ENCODE peak calls at places on chromosomes 4 and X, in nine cellular contexts. K is fibroblast of the aortic adventitia, M is omental fat pad, Z is HFF-Myc, H is nephron progenitor cell, G is endothelial cell, Y is dorsolateral prefrontal cortex, T is fibroblast of lung, W is foreskin fibroblast. X is an unnamed sample.

GRCh38 chr4:21697583-21697982 is 251.0 kb downstream of the KCNIP4 start:
- DNase-seq in K (no peak), M (no peak), Z (no peak), H (peak), G (peak), Y (no peak), T (peak), W (peak), X (no peak)

GRCh38 chr4:40328383-40328782 is 6.8 kb upstream of the CHRNA9 start:
- DNase-seq in K (no peak), M (no peak), Z (no peak), H (no peak), G (no peak), Y (no peak), T (no peak), W (no peak), X (no peak)

GRCh38 chr4:138707746-138708145 is 307.8 kb upstream of the NOCT start:
- DNase-seq in K (no peak), M (no peak), Z (no peak), H (peak), G (no peak), Y (no peak), T (no peak), W (peak), X (no peak)

GRCh38 chrX:12978205-12979010 is 3.5 kb downstream of the TMSB4X start:
- DNase-seq in K (peak), M (no peak), Z (no peak), H (peak), G (no peak), Y (no peak), T (peak), W (peak), X (peak)

GRCh38 chr4:83932996-83933395 is 397.1 kb downstream of the GPAT3 start:
- DNase-seq in K (no peak), M (no peak), Z (no peak), H (no peak), G (no peak), Y (no peak), T (no peak), W (peak), X (no peak)

GRCh38 chr4:113738251-113738650 is 23.3 kb downstream of the CAMK2D start:
- DNase-seq in K (peak), M (no peak), Z (no peak), H (no peak), G (no peak), Y (no peak), T (peak), W (peak), X (peak)

GRCh38 chr4:167233523-167234387 is 539 bp downstream of the SPOCK3 start:
- DNase-seq in K (peak), M (no peak), Z (no peak), H (peak), G (peak), Y (peak), T (peak), W (peak), X (peak)

GRCh38 chrX:10014462-10015373 is 47.6 kb downstream of the CLDN34 start:
- DNase-seq in K (peak), M (peak), Z (no peak), H (peak), G (peak), Y (peak), T (peak), W (peak), X (peak)

GRCh38 chr4:124288706-124289486 is 423.6 kb downstream of the ANKRD50 start:
- DNase-seq in K (peak), M (no peak), Z (no peak), H (no peak), G (no peak), Y (no peak), T (peak), W (no peak), X (peak)

GRCh38 chrX:154091678-154092077 is 5.8 kb downstream of the MECP2 start:
- DNase-seq in K (no peak), M (no peak), Z (no peak), H (no peak), G (no peak), Y (no peak), T (no peak), W (no peak), X (no peak)

GRCh38 chrX:12360389-12360788 is 222.1 kb downstream of the FRMPD4 start:
- DNase-seq in K (peak), M (no peak), Z (no peak), H (no peak), G (no peak), Y (no peak), T (peak), W (peak), X (peak)

GRCh38 chr4:73918058-73918457 is 48.9 kb downstream of the CXCL1 start:
- DNase-seq in K (no peak), M (no peak), Z (no peak), H (no peak), G (no peak), Y (no peak), T (no peak), W (peak), X (no peak)

DNA sequence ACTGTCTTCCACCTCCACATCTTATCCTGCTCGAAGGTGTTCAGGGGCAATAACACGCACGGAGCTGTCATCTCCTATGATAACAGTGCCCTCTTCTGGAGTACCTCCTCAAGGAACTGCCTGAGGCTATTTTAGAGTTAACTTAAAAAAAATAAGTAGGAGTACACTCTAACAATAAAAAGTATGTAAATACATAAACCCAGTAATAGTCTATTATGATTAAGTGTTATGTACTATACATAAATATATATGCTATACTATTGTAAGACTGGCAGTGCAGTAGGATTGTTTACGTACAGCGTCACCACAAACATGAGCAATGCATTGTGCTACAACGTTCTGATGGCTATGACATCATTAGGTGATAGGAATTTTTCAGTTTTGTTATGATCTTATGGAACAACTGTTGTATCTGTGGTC is 34.5 kb upstream of the TLR2 start:
- DNase-seq in K (no peak), M (no peak), Z (no peak), H (peak), G (no peak), Y (no peak), T (peak), W (peak), X (peak)
- TF ChIP-seq CTCF in K (no peak), M (no peak), Z (peak), H (peak), G (no peak), Y (peak), T (peak), W (peak), X (peak)

DNA sequence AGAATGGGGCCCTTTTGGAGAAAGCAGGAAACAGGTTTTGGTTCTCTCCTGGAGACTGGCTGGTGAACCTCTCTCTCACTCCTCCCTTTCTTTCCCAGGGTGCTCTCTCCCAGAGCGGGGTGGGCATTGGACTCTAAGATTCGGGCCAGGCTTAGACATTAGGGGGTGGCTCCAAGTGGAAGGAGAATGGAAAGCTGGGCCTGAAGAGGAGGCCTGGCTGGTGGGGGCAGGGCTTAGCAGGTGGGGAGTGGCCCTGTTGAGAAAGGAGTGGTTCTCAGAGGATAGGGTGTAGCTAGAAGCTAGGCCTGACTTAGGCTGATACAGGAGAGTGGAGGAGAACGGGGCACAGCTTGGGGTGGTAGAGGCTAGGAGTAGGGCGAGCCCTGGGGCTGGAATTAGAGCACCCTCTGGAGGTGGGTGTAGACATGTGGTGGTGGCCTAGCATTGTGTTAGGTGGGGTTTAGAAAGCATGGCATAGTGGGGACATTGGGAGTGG is 5.7 kb downstream of the PLP2 start:
- DNase-seq in K (no peak), M (no peak), Z (no peak), H (no peak), G (no peak), Y (no peak), T (no peak), W (no peak), X (no peak)
- TF ChIP-seq CTCF in K (peak), M (no peak), Z (no peak), H (no peak), G (no peak), Y (no peak), T (no peak), W (no peak), X (peak)

DNA sequence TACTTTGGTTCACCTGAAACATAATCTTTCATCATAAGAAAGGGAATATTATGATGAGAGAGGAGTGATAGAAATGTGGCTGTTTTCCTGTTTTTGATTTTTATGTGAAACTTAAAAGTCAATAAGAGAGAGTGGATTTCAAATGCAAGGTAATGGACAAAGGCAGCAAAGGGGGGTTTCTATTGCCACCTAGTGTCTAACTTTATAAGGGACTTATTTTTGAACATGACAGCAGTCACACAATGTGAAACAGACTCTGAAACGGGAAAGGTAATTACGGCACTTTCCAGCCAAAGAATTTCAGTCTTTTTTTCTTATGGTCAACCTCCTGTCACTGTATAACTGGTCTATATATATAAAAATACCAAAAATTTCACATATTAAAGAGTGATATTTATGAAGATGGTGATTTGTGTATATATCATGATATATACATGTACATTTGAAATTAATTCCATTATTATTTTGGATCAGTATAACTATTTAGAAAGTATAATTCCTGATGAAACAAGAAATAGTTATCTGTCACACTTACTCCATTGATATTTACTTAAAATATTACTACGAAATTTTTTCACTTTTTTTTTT is 127.1 kb downstream of the FBXO8 start:
- DNase-seq in K (peak), M (no peak), Z (peak), H (no peak), G (no peak), Y (no peak), T (peak), W (peak), X (peak)
- TF ChIP-seq CTCF in K (peak), M (no peak), Z (peak), H (peak), G (peak), Y (peak), T (peak), W (peak), X (peak)

GRCh38 chr4:141376769-141377168 is 156.1 kb downstream of the ZNF330 start:
- DNase-seq in K (no peak), M (no peak), Z (no peak), H (no peak), G (no peak), Y (no peak), T (no peak), W (no peak), X (no peak)

GRCh38 chr4:141371206-141371605 is 150.5 kb downstream of the ZNF330 start:
- DNase-seq in K (peak), M (no peak), Z (no peak), H (peak), G (no peak), Y (no peak), T (no peak), W (no peak), X (no peak)

DNA sequence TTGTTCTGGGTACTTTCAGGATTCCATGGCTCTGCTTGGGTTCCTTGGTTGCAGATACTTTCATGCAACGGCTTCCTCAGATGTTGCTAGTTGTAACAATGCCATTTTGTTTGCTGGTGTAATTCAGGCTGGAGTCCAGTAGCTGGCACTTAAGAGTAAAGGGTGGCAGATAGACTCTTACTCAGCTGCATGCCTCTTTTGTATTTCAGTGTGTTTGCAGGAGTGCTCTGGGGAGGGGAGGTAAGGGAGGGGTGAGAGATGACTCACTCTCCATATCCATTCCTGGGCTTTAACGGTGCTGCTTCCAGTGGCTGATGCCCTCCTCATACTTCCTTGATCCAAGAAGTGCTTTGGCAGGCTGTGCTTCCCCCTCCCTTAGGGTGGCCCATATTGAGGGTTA is 155.2 kb downstream of the ZNF330 start:
- DNase-seq in K (peak), M (no peak), Z (peak), H (no peak), G (no peak), Y (no peak), T (peak), W (peak), X (peak)
- TF ChIP-seq CTCF in K (peak), M (no peak), Z (peak), H (no peak), G (no peak), Y (no peak), T (peak), W (peak), X (peak)

DNA sequence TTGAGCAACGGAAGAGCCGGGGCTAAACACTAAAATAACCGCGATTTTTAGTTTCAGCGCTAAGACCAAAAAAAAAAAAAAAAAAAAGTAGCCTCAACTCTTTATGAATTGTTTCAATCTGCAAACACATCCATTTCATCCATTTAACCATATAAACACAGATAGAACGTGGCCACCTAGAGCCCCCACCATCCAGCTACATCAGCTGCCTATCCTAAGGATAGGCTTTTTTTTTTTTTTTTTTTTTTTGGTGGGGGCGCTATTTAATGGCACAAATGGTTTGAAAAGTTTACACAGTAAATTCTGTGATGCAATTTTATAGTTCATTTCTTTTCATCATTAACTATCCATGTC is 492 bp upstream of the HDAC8 start:
- DNase-seq in K (no peak), M (no peak), Z (no peak), H (no peak), G (no peak), Y (no peak), T (no peak), W (no peak), X (no peak)
- TF ChIP-seq CTCF in K (no peak), M (no peak), Z (no peak), H (no peak), G (no peak), Y (no peak), T (no peak), W (no peak), X (no peak)